ENCODE peak calls at places on chromosomes 1 and 21, in four cellular contexts. W is activated T-helper 2 cell treated with anti-CD3 and anti-CD28 coated beads, Interferon-gamma antibody, Interleukin-2, Interleukin-4, amounts not matched to agents 10 μg/mL and 5 μg/mL and 100 μg/mL, durations not matched to agents 14 hours and 24 hours and 36 hours; J is T-helper 2 cell; G is lower leg skin. S is an unnamed sample.

GRCh38 chr1:43824795-43825194 is 108.8 kb upstream of the ARTN start:
- DNase-seq in J (no peak), G (no peak), W (no peak), S (no peak)

GRCh38 chr1:9700340-9700739 is 48.8 kb downstream of the PIK3CD start:
- DNase-seq in G (no peak), W (no peak), J (no peak), S (no peak)

GRCh38 chr1:227946624-227947424 is 908 bp downstream of the WNT9A start:
- DNase-seq in W (no peak), G (no peak), J (peak), S (peak)

GRCh38 chr1:52937433-52938065 is 10.5 kb downstream of the SCP2 start:
- DNase-seq in W (no peak), G (no peak), J (no peak), S (no peak)

GRCh38 chr1:58608945-58609344 is 31.9 kb upstream of the TACSTD2 start:
- DNase-seq in G (no peak), J (no peak), W (no peak), S (no peak)

GRCh38 chr1:188062456-188062855 is 1233.7 kb downstream of the PLA2G4A start:
- DNase-seq in G (no peak), J (no peak), W (no peak), S (no peak)

GRCh38 chr1:159953866-159954515 is at the start of gene SLAMF9:
- DNase-seq in G (no peak), W (no peak), J (no peak), S (no peak)

GRCh38 chr21:14677639-14678179 is 131.6 kb upstream of the SAMSN1 start:
- DNase-seq in G (no peak), W (no peak), J (no peak), S (no peak)

GRCh38 chr1:237457573-237457972 is 415.6 kb downstream of the RYR2 start:
- DNase-seq in G (no peak), J (no peak), W (no peak), S (no peak)

GRCh38 chr1:205396972-205397616 is 24.8 kb downstream of the LEMD1 start:
- DNase-seq in J (no peak), G (no peak), W (no peak), S (no peak)

GRCh38 chr1:149967041-149967440 is 30.4 kb upstream of the MTMR11 start:
- DNase-seq in W (no peak), G (no peak), J (no peak), S (no peak)

GRCh38 chr1:26391450-26391849 is 18.9 kb upstream of the ZNF683 start:
- DNase-seq in W (peak), J (peak), G (no peak), S (peak)